ENCODE peak calls at places on chromosomes 2 and 18, in five cellular contexts. T, B, K, S and D are unnamed samples.

GRCh38 chr18:3036108-3036507 is 23.2 kb upstream of the LPIN2 start:
- DNase-seq in T (no peak), B (no peak), K (no peak), S (no peak), D (no peak)

GRCh38 chr18:45384137-45384998 is 230.9 kb upstream of the SLC14A2 start:
- DNase-seq in T (peak; percentile 65), B (peak; percentile 38), K (no peak), S (peak; percentile 77), D (peak; percentile 66)

GRCh38 chr2:179580378-179581146 is 280.9 kb downstream of the ZNF385B start:
- DNase-seq in T (no peak), B (no peak), K (no peak), S (no peak), D (no peak)

GRCh38 chr2:127707890-127708648 is 6.8 kb downstream of the SFT2D3 start:
- DNase-seq in T (no peak), B (no peak), K (no peak), S (no peak), D (no peak)

GRCh38 chr2:217988014-217988839 is 14.6 kb downstream of the TNS1 start:
- DNase-seq in T (peak; percentile 70), B (peak; percentile 81), K (no peak), S (peak; percentile 92), D (peak; percentile 91)

GRCh38 chr2:67917332-67918054 is 145.3 kb downstream of the C1D start:
- DNase-seq in T (no peak), B (no peak), K (no peak), S (no peak), D (no peak)

GRCh38 chr18:9653390-9653789 is 39.0 kb upstream of the PPP4R1 start:
- DNase-seq in T (no peak), B (no peak), K (no peak), S (no peak), D (no peak)

GRCh38 chr2:201715459-201715858 is 17.0 kb upstream of the MPP4 start:
- DNase-seq in T (no peak), B (no peak), K (no peak), S (no peak), D (no peak)

GRCh38 chr18:41721103-41721502 is 233.9 kb upstream of the PIK3C3 start:
- DNase-seq in T (no peak), B (no peak), K (no peak), S (no peak), D (no peak)

GRCh38 chr2:100957971-100958653 is 44.0 kb upstream of the RPL31 start:
- DNase-seq in T (no peak), B (no peak), K (no peak), S (no peak), D (no peak)

GRCh38 chr2:1140389-1141003 is 189.8 kb downstream of the SNTG2 start:
- DNase-seq in T (peak; percentile 88), B (peak; percentile 39), K (no peak), S (peak; percentile 84), D (peak; percentile 82)

GRCh38 chr2:109031481-109032228 is 42.6 kb upstream of the EDAR start:
- DNase-seq in T (peak; percentile 52), B (peak; percentile 32), K (no peak), S (peak; percentile 52), D (peak; percentile 59)

GRCh38 chr2:227163445-227163997 is 484 bp downstream of the COL4A4 start:
- DNase-seq in T (no peak), B (peak; percentile 63), K (no peak), S (peak; percentile 17), D (peak; percentile 8)

GRCh38 chr2:144115892-144116291 is 404.0 kb downstream of the ZEB2 start:
- DNase-seq in T (no peak), B (no peak), K (no peak), S (no peak), D (no peak)

GRCh38 chr18:25190468-25190867 is 161.5 kb downstream of the ZNF521 start:
- DNase-seq in T (no peak), B (no peak), K (no peak), S (no peak), D (no peak)

GRCh38 chr18:46053368-46054095 is 18.5 kb downstream of the PSTPIP2 start:
- DNase-seq in T (no peak), B (no peak), K (no peak), S (no peak), D (no peak)

GRCh38 chr2:178320011-178320410 is 125.7 kb downstream of the OSBPL6 start:
- DNase-seq in T (no peak), B (no peak), K (no peak), S (no peak), D (no peak)

GRCh38 chr2:64742678-64743077 is 89.0 kb upstream of the SERTAD2 start:
- DNase-seq in T (no peak), B (no peak), K (no peak), S (no peak), D (no peak)

GRCh38 chr2:7661532-7661931 is 744.3 kb downstream of the RNF144A start:
- DNase-seq in T (no peak), B (no peak), K (no peak), S (no peak), D (no peak)

GRCh38 chr18:57075716-57076400 is 71.0 kb upstream of the BOD1L2 start:
- DNase-seq in T (no peak), B (no peak), K (no peak), S (no peak), D (no peak)

GRCh38 chr2:74618410-74619083 is 29.6 kb downstream of the M1AP start:
- DNase-seq in T (no peak), B (no peak), K (no peak), S (no peak), D (no peak)

DNA sequence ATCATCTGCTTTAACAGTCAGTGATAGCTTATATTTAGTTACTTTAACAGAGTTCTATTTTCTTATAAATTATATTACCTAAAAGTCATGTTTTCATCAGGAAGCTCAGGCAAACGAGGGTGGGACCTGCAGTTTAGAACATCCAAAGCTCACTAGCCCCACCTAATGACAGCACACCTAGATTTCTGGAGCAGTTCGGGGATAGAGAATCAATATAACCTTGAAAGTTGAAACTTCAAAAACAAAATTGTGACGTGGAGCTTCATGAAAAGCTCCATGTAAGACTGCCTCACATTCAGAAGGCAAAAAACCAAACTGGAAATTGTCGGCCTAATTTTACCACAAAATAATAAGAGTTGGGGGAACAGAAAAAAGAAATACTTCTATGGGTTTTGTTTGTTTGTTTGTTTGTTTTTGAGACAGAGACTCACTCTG is 185.9 kb upstream of the CCDC150 start:
- DNase-seq in T (peak; percentile 7), B (peak; percentile 31), K (no peak), S (peak; percentile 33), D (peak; percentile 58)
- TF ChIP-seq CTCF in T (peak; percentile 48), B (peak; percentile 79), K (peak; percentile 12), S (no peak), D (peak; percentile 36)

GRCh38 chr2:11528228-11528627 is 5.6 kb upstream of the GREB1 start:
- DNase-seq in T (no peak), B (no peak), K (no peak), S (no peak), D (no peak)
- TF ChIP-seq CTCF in T (no peak), B (no peak), K (no peak), S (no peak), D (no peak)

DNA sequence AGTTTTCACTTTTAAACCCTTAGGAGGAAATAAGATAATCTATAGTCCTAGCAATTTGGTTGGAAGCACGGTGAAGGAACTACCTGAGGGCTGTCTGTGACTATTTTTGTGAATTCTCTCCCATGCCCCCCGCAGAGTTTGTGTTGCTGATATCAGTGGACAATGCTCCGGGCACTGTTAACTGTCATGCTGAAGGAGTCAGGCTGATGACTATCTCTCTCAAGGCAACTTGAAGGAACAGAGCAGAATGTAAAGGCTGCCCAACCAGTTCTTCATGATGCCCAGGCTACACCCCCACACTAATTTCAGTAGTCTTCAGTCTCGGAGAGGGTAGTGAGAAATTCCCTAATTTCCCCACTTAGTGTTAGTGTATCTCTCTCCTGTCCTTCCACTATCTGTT is 21.6 kb upstream of the RAB6C start:
- DNase-seq in T (no peak), B (no peak), K (no peak), S (no peak), D (no peak)
- TF ChIP-seq CTCF in T (no peak), B (no peak), K (no peak), S (no peak), D (no peak)

DNA sequence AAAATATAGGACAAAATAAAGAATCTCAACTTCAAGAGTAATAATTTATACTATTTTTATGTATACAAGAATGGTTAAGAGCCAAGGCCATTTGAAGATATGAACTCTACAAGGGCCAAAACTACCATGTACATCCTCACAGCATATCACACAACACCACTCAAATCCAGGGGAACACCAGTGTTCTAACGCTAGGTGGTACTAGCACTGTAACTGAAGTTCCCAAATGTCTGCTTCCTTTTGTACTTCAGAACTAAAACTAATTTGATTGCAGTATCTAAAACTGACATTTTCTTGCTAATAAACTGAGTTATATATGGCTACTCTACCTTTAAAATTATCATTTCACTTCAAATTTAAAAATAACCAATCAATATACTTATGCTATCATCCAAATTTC is 47.0 kb downstream of the REV1 start:
- DNase-seq in T (no peak), B (no peak), K (no peak), S (no peak), D (no peak)
- TF ChIP-seq CTCF in T (no peak), B (no peak), K (no peak), S (no peak), D (no peak)

GRCh38 chr2:42793314-42794270 is 1.2 kb upstream of the HAAO start:
- DNase-seq in T (no peak), B (peak; percentile 48), K (no peak), S (no peak), D (no peak)

GRCh38 chr2:42795871-42796301 is 3.5 kb upstream of the HAAO start:
- DNase-seq in T (no peak), B (peak; percentile 62), K (no peak), S (no peak), D (no peak)

GRCh38 chr2:42792583-42793313 is at the start of gene HAAO:
- DNase-seq in T (no peak), B (peak; percentile 73), K (no peak), S (peak; percentile 67), D (peak; percentile 50)

GRCh38 chr2:42795275-42795674 is 2.9 kb upstream of the HAAO start:
- DNase-seq in T (no peak), B (no peak), K (no peak), S (no peak), D (no peak)

DNA sequence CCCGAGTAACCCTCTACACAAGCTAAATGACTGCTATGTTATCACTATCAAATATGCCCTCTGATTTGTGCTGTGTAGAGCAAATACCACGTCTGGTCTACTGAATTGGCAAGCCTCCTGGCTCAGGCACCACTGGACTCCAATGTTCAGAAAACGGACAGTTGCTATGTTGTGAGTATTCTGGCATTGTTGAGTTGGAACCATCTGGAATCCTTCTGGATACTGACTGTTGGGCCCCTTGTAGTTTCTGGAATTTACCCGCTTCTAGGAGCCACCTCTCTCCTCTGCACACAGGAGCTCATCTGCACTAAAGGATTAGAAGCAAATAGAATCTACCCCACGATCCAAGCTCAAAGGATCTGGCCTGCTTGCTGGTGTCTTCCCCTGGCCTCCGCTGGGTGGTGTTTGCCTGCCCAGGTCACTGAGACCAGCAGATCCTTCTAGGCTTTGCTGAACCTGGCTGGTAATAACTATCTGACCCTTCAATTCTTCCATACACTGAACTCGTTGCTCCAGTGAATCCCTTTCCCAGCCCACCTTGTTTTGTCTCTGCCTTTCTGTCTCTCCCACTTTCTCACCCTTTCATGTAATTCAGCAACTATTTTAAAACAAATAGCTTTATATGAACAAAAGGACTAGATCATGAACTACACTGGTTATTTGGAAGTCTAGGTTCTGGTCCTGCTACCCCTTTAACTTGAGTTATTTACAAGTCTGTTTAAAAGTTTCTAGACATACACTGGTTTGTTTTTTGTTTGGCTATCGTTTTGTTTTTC is 2.1 kb upstream of the HAAO start:
- DNase-seq in T (peak; percentile 38), B (peak; percentile 60), K (no peak), S (peak; percentile 57), D (peak; percentile 50)
- TF ChIP-seq CTCF in T (peak; percentile 60), B (peak; percentile 53), K (no peak), S (no peak), D (no peak)